ENCODE peak calls at places on chromosomes 3 and 15, in eight cellular contexts. O, P, E, S, N, Z, V and X are unnamed samples.

GRCh38 chr15:89419370-89419984 is 76.9 kb downstream of the RHCG start:
- DNase-seq in O (no peak), P (no peak), E (peak), S (peak), N (peak), Z (no peak), V (no peak), X (no peak)

GRCh38 chr3:15755181-15755580 is 42.6 kb downstream of the ANKRD28 start:
- DNase-seq in O (no peak), P (no peak), E (peak), S (no peak), N (no peak), Z (no peak), V (no peak), X (no peak)

GRCh38 chr3:108489776-108490175 is 20.6 kb downstream of the MYH15 start:
- DNase-seq in O (no peak), P (peak), E (peak), S (peak), N (peak), Z (peak), V (no peak), X (no peak)

GRCh38 chr3:52524752-52525661 is 8.7 kb downstream of the NT5DC2 start:
- DNase-seq in O (no peak), P (no peak), E (no peak), S (no peak), N (no peak), Z (no peak), V (no peak), X (no peak)

GRCh38 chr3:117202415-117202814 is 492.8 kb downstream of the TUSC7 start:
- DNase-seq in O (no peak), P (no peak), E (peak), S (no peak), N (no peak), Z (no peak), V (no peak), X (no peak)

GRCh38 chr3:169152319-169152718 is 511.2 kb downstream of the MECOM start:
- DNase-seq in O (no peak), P (no peak), E (no peak), S (no peak), N (no peak), Z (no peak), V (no peak), X (no peak)

GRCh38 chr15:40150163-40150925 is 10.5 kb upstream of the BUB1B start:
- DNase-seq in O (peak), P (no peak), E (peak), S (no peak), N (peak), Z (no peak), V (no peak), X (no peak)

GRCh38 chr3:168034152-168034928 is 61.4 kb downstream of the GOLIM4 start:
- DNase-seq in O (no peak), P (no peak), E (peak), S (no peak), N (no peak), Z (no peak), V (no peak), X (no peak)

GRCh38 chr15:38207591-38207990 is 45.0 kb upstream of the SPRED1 start:
- DNase-seq in O (no peak), P (no peak), E (no peak), S (no peak), N (no peak), Z (no peak), V (no peak), X (no peak)

GRCh38 chr3:58082047-58082446 is 73.8 kb downstream of the FLNB start:
- DNase-seq in O (peak), P (no peak), E (peak), S (peak), N (no peak), Z (no peak), V (no peak), X (no peak)

GRCh38 chr3:189041482-189042090 is 130.2 kb upstream of the TPRG1 start:
- DNase-seq in O (no peak), P (no peak), E (peak), S (peak), N (peak), Z (peak), V (peak), X (no peak)